ENCODE peak calls at places on chromosomes 16 and 17, in seven cellular contexts. D is fibroblast of pulmonary artery, J is adrenal gland, Q is GM12865, R is AG04450, C is ovary, F is breast epithelium. A is an unnamed sample.
A peak's percentile ranks its signal among the peaks of the same experiment; 100 is the strongest.

GRCh38 chr16:2737895-2738418 is 14.5 kb upstream of the SRRM2 start:
- DNase-seq in J (no peak), R (no peak), F (no peak), D (no peak), C (no peak), Q (no peak), A (no peak)

GRCh38 chr17:44272321-44272951 is 4.5 kb upstream of the SLC4A1 start:
- DNase-seq in D (no peak), Q (no peak), F (no peak), C (no peak), R (no peak), J (no peak), A (no peak)

GRCh38 chr17:2965621-2966275 is 97.7 kb downstream of the OR1D5 start:
- DNase-seq in Q (no peak), F (peak; percentile 88), J (peak; percentile 24), C (no peak), R (no peak), D (peak; percentile 53), A (no peak)

GRCh38 chr17:45261577-45262515 is at the start of gene SPATA32:
- DNase-seq in F (no peak), C (peak; percentile 73), J (peak; percentile 61), D (no peak), R (no peak), Q (peak; percentile 71), A (no peak)

GRCh38 chr17:42179911-42180410 is 981 bp downstream of the KCNH4 start:
- DNase-seq in R (no peak), D (peak; percentile 51), F (no peak), J (peak; percentile 74), C (peak; percentile 72), Q (peak; percentile 35), A (no peak)

GRCh38 chr16:49342336-49343265 is 31.0 kb upstream of the C16orf78 start:
- DNase-seq in F (no peak), J (no peak), R (no peak), C (no peak), Q (no peak), D (no peak), A (no peak)

GRCh38 chr17:2057714-2058520 is 3.0 kb downstream of the HIC1 start:
- DNase-seq in R (no peak), Q (peak; percentile 45), J (no peak), F (no peak), C (peak; percentile 62), D (peak; percentile 59), A (no peak)

GRCh38 chr17:41494524-41494923 is 4.8 kb upstream of the KRT36 start:
- DNase-seq in C (no peak), J (no peak), R (no peak), Q (no peak), F (no peak), D (peak; percentile 16), A (no peak)

GRCh38 chr16:1261131-1261917 is 5.5 kb downstream of the TPSD1 start:
- DNase-seq in J (no peak), F (no peak), Q (no peak), C (no peak), R (no peak), D (no peak), A (no peak)

GRCh38 chr16:23952128-23953041 is 116.6 kb downstream of the PRKCB start:
- DNase-seq in Q (no peak), F (no peak), C (no peak), R (no peak), J (no peak), D (no peak), A (no peak)
- H3K4me3 ChIP-seq in Q (no peak overlapping the region), F (no peak overlapping the region), C (no peak overlapping the region), R (no peak overlapping the region), J (no peak overlapping the region), D (no peak overlapping the region), A (no peak overlapping the region)

GRCh38 chr17:38868968-38869646 is 751 bp upstream of the LASP1 start:
- DNase-seq in C (peak; percentile 93), J (peak; percentile 95), F (peak; percentile 97), R (peak; percentile 77), Q (peak; percentile 93), D (peak; percentile 91), A (peak; percentile 72)
- TF ChIP-seq CTCF in C (no peak), J (no peak), F (no peak), R (peak; percentile 36), Q (peak; percentile 26), D (peak; percentile 32), A (peak; percentile 42)

DNA sequence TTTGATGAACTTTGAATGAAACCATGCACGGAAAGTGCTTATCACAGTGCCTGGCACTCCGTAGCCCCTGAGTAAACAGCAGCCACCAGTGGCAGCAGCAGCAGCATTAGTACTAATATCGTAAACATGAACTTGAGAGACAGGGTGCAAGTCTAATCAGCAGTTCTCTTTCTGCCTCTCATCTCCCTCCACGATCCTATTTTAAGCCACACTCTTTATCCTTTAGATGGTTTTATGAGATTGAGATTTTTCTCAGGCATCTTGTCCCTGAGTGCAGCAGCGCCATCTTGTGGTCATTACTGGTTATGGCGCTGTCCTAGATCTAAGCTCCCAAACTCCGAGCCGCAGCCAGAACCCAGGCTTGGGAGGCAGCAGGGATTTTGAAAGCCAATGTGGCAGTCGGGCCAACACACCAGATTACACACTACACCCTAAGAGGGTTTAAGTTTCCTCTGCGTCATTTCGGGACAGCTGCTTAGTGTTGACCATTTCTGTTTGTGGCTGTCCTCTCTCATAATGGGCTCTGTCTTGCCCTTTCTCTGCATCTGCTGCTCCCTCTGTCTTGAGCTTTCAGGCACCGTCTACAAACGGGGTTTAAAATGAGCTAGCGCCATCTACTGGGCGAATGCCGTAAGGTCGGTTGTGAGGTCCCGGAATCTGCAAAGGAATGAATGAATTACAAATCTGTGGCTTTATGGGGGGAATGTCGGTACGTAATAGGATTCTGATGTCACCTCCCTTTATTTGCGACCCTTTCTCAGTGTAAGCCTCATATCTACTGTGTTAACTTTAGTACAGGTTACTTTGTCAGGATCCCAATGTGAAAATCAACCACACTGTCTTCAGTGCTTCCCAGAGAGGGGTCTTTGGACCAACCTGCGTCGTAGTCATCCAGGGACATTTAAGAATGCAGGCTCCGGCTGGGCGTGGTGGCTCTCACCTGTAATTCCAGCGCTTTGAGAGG is 64.5 kb downstream of the CYLD start:
- DNase-seq in Q (peak; percentile 91), R (peak; percentile 77), D (peak; percentile 93), C (peak; percentile 83), J (peak; percentile 90), F (peak; percentile 82), A (peak; percentile 71)
- H3K4me3 ChIP-seq in Q (peak overlapping the region; percentile 22), R (peak overlapping the region; percentile 60), D (peak overlapping the region; percentile 43), C (peak overlapping the region; percentile 28), J (no peak overlapping the region), F (peak overlapping the region; percentile 37), A (peak overlapping the region; percentile 41)

GRCh38 chr17:38761612-38762011 is 9.1 kb downstream of the PSMB3 start:
- DNase-seq in D (peak; percentile 43), Q (peak; percentile 55), R (no peak), C (no peak), J (no peak), F (no peak), A (no peak)
- TF ChIP-seq CTCF in D (peak; percentile 46), Q (peak; percentile 25), R (peak; percentile 41), C (no peak), J (no peak), F (no peak), A (peak; percentile 59)

DNA sequence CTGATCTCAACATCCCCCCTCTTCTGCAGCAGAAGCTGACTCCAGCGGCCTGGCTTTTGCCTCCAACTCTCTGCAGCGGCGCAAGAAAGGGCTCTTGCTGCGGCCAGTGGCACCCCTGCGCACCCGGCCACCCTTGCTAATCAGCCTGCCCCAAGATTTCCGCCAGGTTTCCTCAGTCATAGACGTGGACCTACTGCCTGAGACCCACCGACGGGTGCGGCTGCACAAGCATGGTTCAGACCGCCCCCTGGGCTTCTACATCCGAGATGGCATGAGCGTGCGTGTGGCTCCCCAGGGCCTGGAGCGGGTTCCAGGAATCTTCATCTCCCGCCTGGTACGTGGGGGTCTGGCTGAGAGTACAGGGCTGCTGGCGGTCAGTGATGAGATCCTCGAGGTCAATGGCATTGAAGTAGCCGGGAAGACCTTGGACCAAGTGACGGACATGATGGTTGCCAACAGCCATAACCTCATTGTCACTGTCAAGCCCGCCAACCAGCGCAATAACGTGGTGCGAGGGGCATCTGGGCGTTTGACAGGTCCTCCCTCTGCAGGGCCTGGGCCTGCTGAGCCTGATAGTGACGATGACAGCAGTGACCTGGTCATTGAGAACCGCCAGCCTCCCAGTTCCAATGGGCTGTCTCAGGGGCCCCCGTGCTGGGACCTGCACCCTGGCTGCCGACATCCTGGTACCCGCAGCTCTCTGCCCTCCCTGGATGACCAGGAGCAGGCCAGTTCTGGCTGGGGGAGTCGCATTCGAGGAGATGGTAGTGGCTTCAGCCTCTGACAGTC is 1.3 kb downstream of the PARD6A start:
- DNase-seq in C (no peak), Q (no peak), F (no peak), D (no peak), J (no peak), R (no peak), A (no peak)
- H3K4me3 ChIP-seq in C (no peak overlapping the region), Q (no peak overlapping the region), F (no peak overlapping the region), D (no peak overlapping the region), J (no peak overlapping the region), R (no peak overlapping the region), A (peak overlapping the region; percentile 98)

GRCh38 chr17:70195091-70195490 is 25.8 kb downstream of the KCNJ2 start:
- DNase-seq in D (no peak), Q (no peak), R (no peak), J (no peak), C (no peak), F (no peak), A (no peak)
- TF ChIP-seq CTCF in D (no peak), Q (no peak), R (no peak), J (no peak), C (no peak), F (no peak), A (no peak)

GRCh38 chr17:49632201-49632600 is 45.7 kb downstream of the SPOP start:
- DNase-seq in D (no peak), J (no peak), F (no peak), C (no peak), Q (no peak), R (no peak), A (no peak)

GRCh38 chr17:49633762-49634486 is 44.0 kb downstream of the SPOP start:
- DNase-seq in R (no peak), D (no peak), F (no peak), Q (no peak), J (no peak), C (no peak), A (no peak)

GRCh38 chr17:49634487-49634865 is 43.4 kb downstream of the SPOP start:
- DNase-seq in J (no peak), F (no peak), C (no peak), D (no peak), Q (no peak), R (no peak), A (no peak)

GRCh38 chr17:49631496-49631895 is 46.4 kb downstream of the SPOP start:
- DNase-seq in D (no peak), F (no peak), J (no peak), R (no peak), Q (no peak), C (no peak), A (no peak)

DNA sequence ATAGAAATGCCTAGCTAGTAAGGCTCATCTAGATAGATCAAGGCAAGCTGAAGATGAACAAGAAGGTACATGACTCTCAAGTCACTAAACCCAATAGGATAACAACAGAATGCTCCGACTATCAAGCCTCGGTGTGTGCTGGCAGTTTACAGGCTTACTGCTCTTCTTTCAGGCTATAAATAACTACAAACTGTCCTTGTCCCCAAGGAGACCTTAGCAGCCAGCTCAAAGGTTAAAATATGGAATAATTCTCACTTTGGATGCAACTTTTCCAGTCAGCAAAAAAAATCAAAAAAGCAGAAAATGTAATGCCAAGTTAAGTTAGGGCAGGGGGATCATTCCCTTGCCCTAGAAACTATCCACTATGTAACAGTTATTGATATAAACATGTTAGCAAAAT is 44.6 kb downstream of the SPOP start:
- DNase-seq in Q (no peak), C (no peak), F (no peak), J (no peak), D (no peak), R (no peak), A (no peak)
- H3K4me3 ChIP-seq in Q (no peak overlapping the region), C (no peak overlapping the region), F (no peak overlapping the region), J (no peak overlapping the region), D (no peak overlapping the region), R (no peak overlapping the region), A (no peak overlapping the region)

A was measured in epithelial cell of proximal tubule.